ENCODE peak calls at places on chromosomes 7 and 10, in four cellular contexts. H is activated T-helper 1 cell treated with anti-CD3 and anti-CD28 coated beads, Interleukin-2, amount 50 U/mL, for 16 hours; Q is T-helper 2 cell; P is WERI-Rb-1. W is an unnamed sample.

GRCh38 chr10:89369142-89370105 is 8.4 kb upstream of the IFIT1B start:
- DNase-seq in Q (no peak), P (no peak), H (no peak), W (no peak)

GRCh38 chr10:58743466-58744115 is 230.9 kb downstream of the BICC1 start:
- DNase-seq in Q (no peak), H (no peak), P (no peak), W (no peak)

GRCh38 chr7:128875523-128875948 is 12.9 kb downstream of the ATP6V1F start:
- DNase-seq in H (no peak), P (no peak), Q (no peak), W (no peak)

GRCh38 chr10:47339186-47339735 is 8.9 kb upstream of the RBP3 start:
- DNase-seq in H (no peak), P (no peak), Q (no peak), W (no peak)

GRCh38 chr10:86389441-86390193 is 23.0 kb upstream of the GRID1 start:
- DNase-seq in H (no peak), Q (no peak), P (no peak), W (peak)

GRCh38 chr10:123160311-123160980 is 6.2 kb downstream of the BUB3 start:
- DNase-seq in P (no peak), H (no peak), Q (no peak), W (no peak)

GRCh38 chr7:1055084-1055450 is 10.7 kb downstream of the GPR146 start:
- DNase-seq in Q (peak), P (no peak), H (peak), W (no peak)

GRCh38 chr7:34181271-34181958 is 276.1 kb downstream of the BMPER start:
- DNase-seq in Q (no peak), H (no peak), P (no peak), W (no peak)

GRCh38 chr10:59892697-59893096 is 13.7 kb downstream of the CCDC6 start:
- DNase-seq in P (no peak), Q (no peak), H (no peak), W (no peak)

GRCh38 chr10:88932539-88933256 is 19.9 kb downstream of the ACTA2 start:
- DNase-seq in H (no peak), P (peak), Q (peak), W (peak)

GRCh38 chr7:7566651-7567611 is at the start of gene MIOS:
- DNase-seq in H (peak), P (peak), Q (peak), W (peak)

GRCh38 chr7:6026011-6026819 is 5.0 kb upstream of the ANKRD61 start:
- DNase-seq in Q (peak), H (peak), P (peak), W (peak)

GRCh38 chr10:70850097-70850496 is 34.3 kb downstream of the SGPL1 start:
- DNase-seq in H (no peak), Q (no peak), P (no peak), W (no peak)

GRCh38 chr7:36215017-36215621 is 62.1 kb downstream of the EEPD1 start:
- DNase-seq in Q (no peak), H (no peak), P (no peak), W (no peak)

GRCh38 chr7:87797798-87798403 is 78.3 kb downstream of the SLC25A40 start:
- DNase-seq in Q (no peak), H (no peak), P (no peak), W (no peak)

GRCh38 chr7:128869138-128869943 is 6.7 kb downstream of the ATP6V1F start:
- DNase-seq in Q (peak), P (peak), H (no peak), W (peak)

GRCh38 chr10:70589762-70590662 is 12.5 kb downstream of the PRF1 start:
- DNase-seq in H (no peak), Q (no peak), P (no peak), W (no peak)

GRCh38 chr7:66140924-66141323 is 26.3 kb downstream of the CRCP start:
- DNase-seq in H (no peak), P (peak), Q (no peak), W (peak)

GRCh38 chr10:103545771-103546281 is 52.3 kb downstream of the NEURL1 start:
- DNase-seq in P (no peak), Q (no peak), H (no peak), W (no peak)

GRCh38 chr7:24948739-24949138 is 31.2 kb downstream of the OSBPL3 start:
- DNase-seq in P (no peak), Q (no peak), H (no peak), W (no peak)

GRCh38 chr7:108299251-108300014 is 156.8 kb downstream of the NRCAM start:
- DNase-seq in H (no peak), P (no peak), Q (no peak), W (no peak)

GRCh38 chr10:81843042-81843441 is 32.0 kb upstream of the NRG3 start:
- DNase-seq in H (no peak), Q (no peak), P (no peak), W (no peak)

GRCh38 chr10:131997366-131998049 is 15.8 kb upstream of the BNIP3 start:
- DNase-seq in H (no peak), Q (no peak), P (no peak), W (no peak)

GRCh38 chr10:104300002-104300735 is 31.2 kb downstream of the GSTO2 start:
- DNase-seq in Q (no peak), P (no peak), H (no peak), W (no peak)

GRCh38 chr7:114415054-114415997 is 711 bp downstream of the FOXP2 start:
- DNase-seq in H (no peak), P (no peak), Q (no peak), W (no peak)

GRCh38 chr7:157559596-157560257 is 222.9 kb downstream of the DNAJB6 start:
- DNase-seq in H (no peak), Q (no peak), P (no peak), W (peak)

GRCh38 chr10:60733826-60734225 is 44.5 kb upstream of the CDK1 start:
- DNase-seq in H (no peak), P (no peak), Q (no peak), W (no peak)

GRCh38 chr7:105830405-105831218 is 45.8 kb downstream of the ATXN7L1 start:
- DNase-seq in H (no peak), P (no peak), Q (no peak), W (no peak)

GRCh38 chr7:151768805-151769188 is 108.1 kb downstream of the PRKAG2 start:
- DNase-seq in H (no peak), Q (no peak), P (no peak), W (no peak)

GRCh38 chr10:43106256-43107091 is 29.6 kb downstream of the RET start:
- DNase-seq in P (no peak), H (no peak), Q (no peak), W (no peak)

GRCh38 chr10:77024456-77024855 is 613.2 kb downstream of the KCNMA1 start:
- DNase-seq in Q (no peak), H (no peak), P (no peak), W (no peak)

W was measured in glutamatergic neuron.